ENCODE peak calls at places on chromosome 1, in five cellular contexts. K, V, B, O and G are unnamed samples.

GRCh38 chr1:3054474-3054873 is 14.5 kb upstream of the PRDM16 start:
- DNase-seq in K (no peak), V (no peak), B (no peak), O (no peak), G (no peak)

GRCh38 chr1:113981962-113982931 is 3.0 kb downstream of the OLFML3 start:
- DNase-seq in K (peak), V (peak), B (no peak), O (peak), G (no peak)

GRCh38 chr1:58065520-58065919 is 481.0 kb downstream of the OMA1 start:
- DNase-seq in K (no peak), V (no peak), B (no peak), O (no peak), G (no peak)

GRCh38 chr1:75444220-75444619 is 166.7 kb downstream of the SLC44A5 start:
- DNase-seq in K (no peak), V (no peak), B (no peak), O (no peak), G (no peak)

GRCh38 chr1:56054959-56055358 is 524.4 kb downstream of the PLPP3 start:
- DNase-seq in K (no peak), V (no peak), B (no peak), O (no peak), G (no peak)

GRCh38 chr1:85289207-85289847 is 12.9 kb upstream of the BCL10 start:
- DNase-seq in K (peak), V (no peak), B (no peak), O (peak), G (no peak)

GRCh38 chr1:3278416-3279181 is 175.9 kb upstream of the ARHGEF16 start:
- DNase-seq in K (no peak), V (no peak), B (no peak), O (no peak), G (no peak)

GRCh38 chr1:25173809-25174320 is 58.4 kb downstream of the SYF2 start:
- DNase-seq in K (no peak), V (no peak), B (no peak), O (no peak), G (no peak)

GRCh38 chr1:68210027-68210426 is 22.3 kb downstream of the WLS start:
- DNase-seq in K (no peak), V (no peak), B (no peak), O (no peak), G (no peak)

GRCh38 chr1:13968361-13968760 is 268.4 kb downstream of the PRDM2 start:
- DNase-seq in K (no peak), V (no peak), B (no peak), O (no peak), G (no peak)

GRCh38 chr1:71638081-71638766 is 557.4 kb upstream of the ZRANB2 start:
- DNase-seq in K (peak), V (no peak), B (no peak), O (no peak), G (no peak)

GRCh38 chr1:209648931-209649776 is 3.1 kb downstream of the LAMB3 start:
- DNase-seq in K (peak), V (peak), B (no peak), O (peak), G (no peak)

GRCh38 chr1:8831329-8831728 is 13.9 kb upstream of the RERE start:
- DNase-seq in K (no peak), V (no peak), B (peak), O (no peak), G (no peak)

GRCh38 chr1:12754738-12755137 is 8.7 kb downstream of the CFAP107 start:
- DNase-seq in K (no peak), V (no peak), B (no peak), O (no peak), G (no peak)

GRCh38 chr1:40708750-40709099 is 17.2 kb downstream of the NFYC start:
- DNase-seq in K (peak), V (peak), B (peak), O (peak), G (peak)

GRCh38 chr1:209633335-209633997 is 18.8 kb downstream of the LAMB3 start:
- DNase-seq in K (peak), V (no peak), B (no peak), O (no peak), G (no peak)

GRCh38 chr1:19101244-19101643 is 108.8 kb downstream of the UBR4 start:
- DNase-seq in K (peak), V (no peak), B (no peak), O (no peak), G (no peak)

GRCh38 chr1:97092824-97093223 is 371.2 kb downstream of the PTBP2 start:
- DNase-seq in K (no peak), V (no peak), B (no peak), O (no peak), G (no peak)

GRCh38 chr1:61182049-61182448 is 99.7 kb downstream of the NFIA start:
- DNase-seq in K (peak), V (peak), B (no peak), O (peak), G (no peak)

GRCh38 chr1:56229183-56229582 is 350.2 kb downstream of the PLPP3 start:
- DNase-seq in K (no peak), V (no peak), B (no peak), O (peak), G (no peak)

GRCh38 chr1:36753451-36753850 is 270.7 kb upstream of the CSF3R start:
- DNase-seq in K (no peak), V (no peak), B (no peak), O (no peak), G (no peak)

GRCh38 chr1:9315411-9316079 is 22.9 kb downstream of the SPSB1 start:
- DNase-seq in K (peak), V (no peak), B (no peak), O (no peak), G (no peak)

GRCh38 chr1:94543003-94543402 is 1.4 kb upstream of the F3 start:
- DNase-seq in K (peak), V (no peak), B (no peak), O (no peak), G (no peak)

GRCh38 chr1:53125122-53125521 is 17.3 kb downstream of the SLC1A7 start:
- DNase-seq in K (no peak), V (no peak), B (no peak), O (no peak), G (no peak)

GRCh38 chr1:244054247-244054923 is 3.3 kb downstream of the ZBTB18 start:
- DNase-seq in K (no peak), V (no peak), B (no peak), O (no peak), G (no peak)

GRCh38 chr1:39361446-39361845 is 130.0 kb upstream of the BMP8A start:
- DNase-seq in K (no peak), V (no peak), B (no peak), O (no peak), G (no peak)

GRCh38 chr1:3062616-3063378 is 6.2 kb upstream of the PRDM16 start:
- DNase-seq in K (no peak), V (no peak), B (no peak), O (no peak), G (no peak)

GRCh38 chr1:215018555-215018954 is 64.0 kb upstream of the KCNK2 start:
- DNase-seq in K (peak), V (no peak), B (no peak), O (no peak), G (no peak)

GRCh38 chr1:179169616-179170467 is 59.6 kb downstream of the ABL2 start:
- DNase-seq in K (peak), V (no peak), B (no peak), O (no peak), G (no peak)